ENCODE peak calls at places on chromosomes 16 and 17, in ten cellular contexts. J is bronchial epithelial cell; I is OCI-LY7; E is CD8-positive, alpha-beta T cell; W is astrocyte of the spinal cord; Y is AG04450; R is mucosa of descending colon; L is NB4; F is stomach; V is HL-60. Z is an unnamed sample.
A peak's percentile ranks its signal among the peaks of the same experiment; 100 is the strongest.

GRCh38 chr17:56290486-56291118 is 137.3 kb downstream of the ANKFN1 start:
- DNase-seq in F (no peak), Y (no peak), V (no peak), E (no peak), W (peak; percentile 38), I (no peak), R (no peak), J (no peak), L (peak; percentile 16), Z (no peak)

GRCh38 chr17:50056961-50057330 is 1.0 kb downstream of the ITGA3 start:
- DNase-seq in Y (no peak), E (no peak), R (peak; percentile 69), I (no peak), J (no peak), L (no peak), V (no peak), W (peak; percentile 59), F (peak; percentile 40), Z (no peak)

GRCh38 chr16:26569793-26570192 is 496.9 kb upstream of the C16orf82 start:
- DNase-seq in Y (no peak), J (no peak), V (no peak), E (no peak), L (peak; percentile 27), R (no peak), W (no peak), I (peak; percentile 46), F (no peak), Z (no peak)

GRCh38 chr17:61422116-61422799 is 22.6 kb downstream of the TBX2 start:
- DNase-seq in I (no peak), E (no peak), L (no peak), J (peak; percentile 41), R (no peak), V (no peak), Y (no peak), W (no peak), F (no peak), Z (no peak)

GRCh38 chr16:81664153-81664552 is 114.9 kb upstream of the PLCG2 start:
- DNase-seq in L (no peak), J (no peak), F (no peak), V (no peak), W (no peak), Y (no peak), R (no peak), E (no peak), I (no peak), Z (no peak)

GRCh38 chr16:75379911-75380847 is 53.1 kb downstream of the CFDP1 start:
- DNase-seq in E (peak; percentile 39), J (no peak), W (no peak), I (peak; percentile 84), F (no peak), R (no peak), Y (no peak), V (peak; percentile 13), L (peak; percentile 84), Z (peak; percentile 54)

GRCh38 chr16:14334366-14335105 is 263.4 kb downstream of the MRTFB start:
- DNase-seq in V (no peak), E (no peak), L (no peak), I (no peak), F (no peak), J (peak; percentile 64), R (no peak), Y (no peak), W (no peak), Z (no peak)

GRCh38 chr16:87706278-87707000 is 59.3 kb downstream of the KLHDC4 start:
- DNase-seq in V (no peak), I (no peak), F (no peak), E (no peak), L (no peak), R (no peak), W (no peak), Y (no peak), J (no peak), Z (no peak)

GRCh38 chr17:28717578-28718316 is at the start of gene RAB34:
- DNase-seq in R (peak; percentile 79), E (peak; percentile 53), F (peak; percentile 47), I (no peak), V (no peak), Y (peak; percentile 74), L (no peak), J (peak; percentile 61), W (peak; percentile 90), Z (no peak)

GRCh38 chr17:28471531-28472342 is 1.7 kb upstream of the SLC13A2 start:
- DNase-seq in W (no peak), V (no peak), L (no peak), J (peak; percentile 69), Y (no peak), R (no peak), I (no peak), F (no peak), E (no peak), Z (no peak)

DNA sequence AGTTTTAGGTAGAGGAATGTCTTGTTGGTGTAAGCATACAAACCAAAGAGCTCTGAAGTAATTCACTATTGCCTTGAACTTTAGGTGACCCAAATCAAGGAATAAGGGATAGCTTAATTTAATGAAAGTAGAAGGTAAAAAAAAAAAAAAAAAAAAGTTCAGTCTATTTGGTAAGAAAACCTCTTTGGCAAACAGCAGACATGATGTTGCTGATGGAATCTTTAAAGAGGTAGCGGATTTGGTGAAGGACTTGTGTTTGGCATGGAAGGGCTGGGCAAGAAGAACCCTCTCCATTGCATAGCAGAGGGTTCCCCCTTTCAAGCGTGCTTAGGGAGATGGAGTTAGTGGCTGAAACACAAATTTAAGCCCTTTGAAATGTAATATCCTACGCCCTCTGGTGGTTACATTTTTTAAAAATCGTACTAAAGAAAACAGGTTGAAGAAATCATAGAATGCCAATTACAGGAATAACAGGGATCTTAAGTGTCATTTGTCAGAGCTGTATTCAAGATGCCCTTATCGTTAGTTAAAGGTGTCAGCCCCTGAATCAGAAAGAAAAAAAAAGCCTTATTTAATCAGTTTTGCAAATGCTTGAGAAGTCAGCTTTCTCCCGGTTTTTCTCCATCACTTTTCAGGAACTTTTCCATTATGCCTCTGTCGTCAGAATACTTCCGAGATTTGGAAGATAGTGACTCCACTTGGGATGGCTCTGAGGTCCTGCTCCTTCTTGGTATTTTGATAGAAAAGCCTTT is 383.1 kb downstream of the KCNJ2 start:
- DNase-seq in F (no peak), W (peak; percentile 70), Y (no peak), J (peak; percentile 49), L (peak; percentile 53), R (no peak), I (peak; percentile 69), E (no peak), V (no peak), Z (no peak)
- TF ChIP-seq CTCF in F (peak; percentile 47), W (no peak), Y (peak; percentile 51), J (peak; percentile 25), L (peak; percentile 1), R (peak; percentile 20), I (peak; percentile 87), E (no peak), V (peak; percentile 23), Z (peak; percentile 76)

GRCh38 chr16:25140459-25140858 is 28.9 kb downstream of the LCMT1 start:
- DNase-seq in L (no peak), R (no peak), V (no peak), F (no peak), W (peak; percentile 23), I (no peak), J (peak; percentile 13), Y (no peak), E (no peak), Z (no peak)

GRCh38 chr16:25138130-25138529 is 26.6 kb downstream of the LCMT1 start:
- DNase-seq in F (no peak), R (no peak), I (no peak), W (no peak), J (no peak), V (no peak), L (no peak), Y (no peak), E (no peak), Z (no peak)

GRCh38 chr16:25134306-25134705 is 22.8 kb downstream of the LCMT1 start:
- DNase-seq in J (no peak), R (no peak), F (no peak), E (no peak), W (no peak), L (peak; percentile 58), Y (no peak), V (no peak), I (no peak), Z (no peak)

GRCh38 chr16:25135239-25135878 is 23.8 kb downstream of the LCMT1 start:
- DNase-seq in F (no peak), E (no peak), L (no peak), W (peak; percentile 57), R (no peak), V (no peak), J (peak; percentile 58), Y (peak; percentile 63), I (no peak), Z (no peak)
- TF ChIP-seq CTCF in F (no peak), E (no peak), L (no peak), W (peak; percentile 43), R (no peak), V (no peak), J (peak; percentile 41), Y (peak; percentile 67), I (peak; percentile 19), Z (no peak)

DNA sequence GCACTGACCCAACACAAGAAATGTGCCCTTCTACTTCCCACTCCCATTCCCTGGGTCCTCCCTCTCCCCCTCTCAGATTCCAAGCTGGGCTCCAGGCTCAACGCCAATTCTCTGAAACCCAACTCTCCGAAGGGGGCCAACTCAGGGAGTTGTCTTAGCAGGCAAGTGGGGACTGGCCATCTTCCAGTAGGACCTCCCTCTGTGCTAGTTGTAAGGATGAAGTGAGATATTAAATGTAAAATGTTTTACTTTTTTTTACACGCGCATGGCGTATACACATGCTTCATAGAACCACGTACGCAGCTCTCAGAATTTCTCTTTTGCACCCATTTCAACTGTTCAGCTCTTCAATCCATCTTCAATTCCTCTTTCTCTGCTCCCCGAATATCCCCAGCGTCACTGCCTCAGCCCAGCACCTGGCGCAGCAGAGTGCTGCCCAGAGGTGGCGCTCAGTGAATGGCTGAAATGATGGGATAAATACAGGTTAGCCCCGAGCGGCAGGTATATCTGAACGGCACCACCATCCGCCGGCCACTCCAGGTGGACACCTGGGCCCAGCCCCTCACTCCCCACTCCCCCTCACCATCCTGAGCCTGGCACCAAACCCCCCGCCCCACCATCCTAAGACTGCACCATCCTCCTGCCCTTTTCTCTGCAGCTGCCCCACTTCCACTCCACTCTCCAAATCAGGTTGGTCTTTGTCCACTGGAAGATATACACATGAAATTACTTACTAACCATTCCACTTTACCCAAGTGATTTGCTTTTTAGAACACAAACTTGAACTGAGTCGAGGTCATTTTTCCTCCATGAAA is 43.9 kb upstream of the TNRC6C start:
- DNase-seq in W (peak; percentile 8), F (no peak), L (no peak), I (peak; percentile 29), V (no peak), J (no peak), E (no peak), Y (no peak), R (no peak), Z (no peak)
- TF ChIP-seq CTCF in W (peak; percentile 7), F (peak; percentile 19), L (no peak), I (peak; percentile 71), V (no peak), J (peak; percentile 20), E (no peak), Y (no peak), R (no peak), Z (no peak)

DNA sequence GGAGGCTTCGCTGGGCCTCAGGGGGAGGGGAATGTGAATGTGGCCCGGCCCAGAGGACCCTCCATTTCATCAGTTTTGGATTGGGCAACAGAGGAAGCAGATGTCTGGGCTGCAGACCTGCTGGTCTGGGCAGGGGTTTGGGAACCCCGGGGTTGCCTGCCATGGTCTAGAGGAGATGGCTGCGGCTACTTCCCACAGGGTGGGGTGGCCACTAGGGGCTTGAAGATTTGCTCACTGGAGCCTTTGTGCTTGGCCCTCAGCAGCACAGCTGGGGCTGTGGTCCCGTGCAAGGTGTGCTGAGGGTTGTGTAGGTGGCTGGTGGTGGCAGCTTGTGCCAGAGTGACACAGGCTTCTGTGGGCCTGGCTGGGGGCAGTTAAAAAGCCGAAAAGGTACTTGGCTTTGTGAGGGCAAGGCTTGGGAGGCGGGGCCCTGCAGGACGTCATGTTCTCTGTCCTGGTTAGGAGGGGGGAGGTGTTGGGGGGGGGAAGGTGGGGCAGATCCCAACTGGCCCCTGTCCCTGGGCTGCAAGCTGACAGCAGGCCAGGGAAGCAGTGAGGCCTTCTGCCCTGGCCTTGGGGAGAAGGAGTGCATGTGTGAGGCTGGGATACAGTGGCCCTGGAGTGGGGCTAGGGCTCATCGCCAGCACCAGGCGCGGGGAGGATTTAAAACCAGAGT is 98.0 kb downstream of the KPNA2 start:
- DNase-seq in E (no peak), V (peak; percentile 5), L (peak; percentile 90), R (no peak), Y (no peak), J (no peak), I (no peak), F (no peak), W (no peak), Z (no peak)
- TF ChIP-seq CTCF in E (no peak), V (no peak), L (peak; percentile 46), R (no peak), Y (no peak), J (no peak), I (no peak), F (no peak), W (peak; percentile 5), Z (no peak)

Z was measured in CD14-positive monocyte.